ENCODE peak calls at places on chromosomes 3 and 15, in six cellular contexts. One of them, this sample, is unnamed.

GRCh38 chr3:70885636-70886035 is 573.2 kb upstream of the MDFIC2 start:
- DNase-seq in stimulated activated CD4-positive, alpha-beta T cell treated with anti-CD3 and anti-CD28 coated beads, Interleukin-15, amount 100 ng/mL, for 1 hour: no peak
- DNase-seq in stimulated activated CD8-positive, alpha-beta memory T cell treated with anti-CD3 and anti-CD28 coated beads, Interleukin-4, amount 100 ng/mL, for 48 hours: no peak
- DNase-seq in NAMALWA: no peak
- DNase-seq in activated T-cell treated with anti-CD3 and anti-CD28 coated beads for 1 hour: no peak
- DNase-seq in HTR-8/SVneo: no peak
- DNase-seq in this sample: no peak

GRCh38 chr15:27057904-27058645 is 87.1 kb downstream of the GABRG3 start:
- DNase-seq in stimulated activated CD4-positive, alpha-beta T cell treated with anti-CD3 and anti-CD28 coated beads, Interleukin-15, amount 100 ng/mL, for 1 hour: no peak
- DNase-seq in stimulated activated CD8-positive, alpha-beta memory T cell treated with anti-CD3 and anti-CD28 coated beads, Interleukin-4, amount 100 ng/mL, for 48 hours: no peak
- DNase-seq in NAMALWA: no peak
- DNase-seq in activated T-cell treated with anti-CD3 and anti-CD28 coated beads for 1 hour: no peak
- DNase-seq in HTR-8/SVneo: no peak
- DNase-seq in this sample: no peak

GRCh38 chr3:20321391-20322047 is 135.5 kb upstream of the SGO1 start:
- DNase-seq in stimulated activated CD4-positive, alpha-beta T cell treated with anti-CD3 and anti-CD28 coated beads, Interleukin-15, amount 100 ng/mL, for 1 hour: no peak
- DNase-seq in stimulated activated CD8-positive, alpha-beta memory T cell treated with anti-CD3 and anti-CD28 coated beads, Interleukin-4, amount 100 ng/mL, for 48 hours: no peak
- DNase-seq in NAMALWA: no peak
- DNase-seq in activated T-cell treated with anti-CD3 and anti-CD28 coated beads for 1 hour: no peak
- DNase-seq in HTR-8/SVneo: no peak
- DNase-seq in this sample: no peak

GRCh38 chr3:186107148-186108105 is 1.5 kb downstream of the ETV5 start:
- DNase-seq in stimulated activated CD4-positive, alpha-beta T cell treated with anti-CD3 and anti-CD28 coated beads, Interleukin-15, amount 100 ng/mL, for 1 hour: peak
- DNase-seq in stimulated activated CD8-positive, alpha-beta memory T cell treated with anti-CD3 and anti-CD28 coated beads, Interleukin-4, amount 100 ng/mL, for 48 hours: peak
- DNase-seq in NAMALWA: peak
- DNase-seq in activated T-cell treated with anti-CD3 and anti-CD28 coated beads for 1 hour: peak
- DNase-seq in HTR-8/SVneo: peak
- DNase-seq in this sample: peak

GRCh38 chr3:52128118-52128683 is 26.0 kb downstream of the POC1A start:
- DNase-seq in stimulated activated CD4-positive, alpha-beta T cell treated with anti-CD3 and anti-CD28 coated beads, Interleukin-15, amount 100 ng/mL, for 1 hour: no peak
- DNase-seq in stimulated activated CD8-positive, alpha-beta memory T cell treated with anti-CD3 and anti-CD28 coated beads, Interleukin-4, amount 100 ng/mL, for 48 hours: no peak
- DNase-seq in NAMALWA: no peak
- DNase-seq in activated T-cell treated with anti-CD3 and anti-CD28 coated beads for 1 hour: no peak
- DNase-seq in HTR-8/SVneo: peak
- DNase-seq in this sample: no peak

GRCh38 chr3:148646126-148646660 is 51.5 kb upstream of the AGTR1 start:
- DNase-seq in stimulated activated CD4-positive, alpha-beta T cell treated with anti-CD3 and anti-CD28 coated beads, Interleukin-15, amount 100 ng/mL, for 1 hour: no peak
- DNase-seq in stimulated activated CD8-positive, alpha-beta memory T cell treated with anti-CD3 and anti-CD28 coated beads, Interleukin-4, amount 100 ng/mL, for 48 hours: no peak
- DNase-seq in NAMALWA: no peak
- DNase-seq in activated T-cell treated with anti-CD3 and anti-CD28 coated beads for 1 hour: no peak
- DNase-seq in HTR-8/SVneo: no peak
- DNase-seq in this sample: no peak

GRCh38 chr15:43390723-43391122 is 19.8 kb downstream of the TUBGCP4 start:
- DNase-seq in stimulated activated CD4-positive, alpha-beta T cell treated with anti-CD3 and anti-CD28 coated beads, Interleukin-15, amount 100 ng/mL, for 1 hour: no peak
- DNase-seq in stimulated activated CD8-positive, alpha-beta memory T cell treated with anti-CD3 and anti-CD28 coated beads, Interleukin-4, amount 100 ng/mL, for 48 hours: no peak
- DNase-seq in NAMALWA: no peak
- DNase-seq in activated T-cell treated with anti-CD3 and anti-CD28 coated beads for 1 hour: no peak
- DNase-seq in HTR-8/SVneo: no peak
- DNase-seq in this sample: no peak

GRCh38 chr3:51445544-51446280 is 54.1 kb downstream of the DCAF1 start:
- DNase-seq in stimulated activated CD4-positive, alpha-beta T cell treated with anti-CD3 and anti-CD28 coated beads, Interleukin-15, amount 100 ng/mL, for 1 hour: no peak
- DNase-seq in stimulated activated CD8-positive, alpha-beta memory T cell treated with anti-CD3 and anti-CD28 coated beads, Interleukin-4, amount 100 ng/mL, for 48 hours: no peak
- DNase-seq in NAMALWA: no peak
- DNase-seq in activated T-cell treated with anti-CD3 and anti-CD28 coated beads for 1 hour: no peak
- DNase-seq in HTR-8/SVneo: no peak
- DNase-seq in this sample: no peak

GRCh38 chr3:65751123-65751700 is 287.5 kb downstream of the MAGI1 start:
- DNase-seq in stimulated activated CD4-positive, alpha-beta T cell treated with anti-CD3 and anti-CD28 coated beads, Interleukin-15, amount 100 ng/mL, for 1 hour: no peak
- DNase-seq in stimulated activated CD8-positive, alpha-beta memory T cell treated with anti-CD3 and anti-CD28 coated beads, Interleukin-4, amount 100 ng/mL, for 48 hours: peak
- DNase-seq in NAMALWA: peak
- DNase-seq in activated T-cell treated with anti-CD3 and anti-CD28 coated beads for 1 hour: no peak
- DNase-seq in HTR-8/SVneo: peak
- DNase-seq in this sample: no peak

GRCh38 chr15:82159922-82160321 is 102.6 kb downstream of the EFL1 start:
- DNase-seq in stimulated activated CD4-positive, alpha-beta T cell treated with anti-CD3 and anti-CD28 coated beads, Interleukin-15, amount 100 ng/mL, for 1 hour: no peak
- DNase-seq in stimulated activated CD8-positive, alpha-beta memory T cell treated with anti-CD3 and anti-CD28 coated beads, Interleukin-4, amount 100 ng/mL, for 48 hours: no peak
- DNase-seq in NAMALWA: no peak
- DNase-seq in activated T-cell treated with anti-CD3 and anti-CD28 coated beads for 1 hour: no peak
- DNase-seq in HTR-8/SVneo: peak
- DNase-seq in this sample: no peak

GRCh38 chr15:34642252-34642651 is 58.8 kb upstream of the GOLGA8B start:
- DNase-seq in stimulated activated CD4-positive, alpha-beta T cell treated with anti-CD3 and anti-CD28 coated beads, Interleukin-15, amount 100 ng/mL, for 1 hour: no peak
- DNase-seq in stimulated activated CD8-positive, alpha-beta memory T cell treated with anti-CD3 and anti-CD28 coated beads, Interleukin-4, amount 100 ng/mL, for 48 hours: no peak
- DNase-seq in NAMALWA: no peak
- DNase-seq in activated T-cell treated with anti-CD3 and anti-CD28 coated beads for 1 hour: no peak
- DNase-seq in HTR-8/SVneo: no peak
- DNase-seq in this sample: no peak

GRCh38 chr3:9627901-9628633 is 21.2 kb upstream of the MTMR14 start:
- DNase-seq in stimulated activated CD4-positive, alpha-beta T cell treated with anti-CD3 and anti-CD28 coated beads, Interleukin-15, amount 100 ng/mL, for 1 hour: no peak
- DNase-seq in stimulated activated CD8-positive, alpha-beta memory T cell treated with anti-CD3 and anti-CD28 coated beads, Interleukin-4, amount 100 ng/mL, for 48 hours: no peak
- DNase-seq in NAMALWA: no peak
- DNase-seq in activated T-cell treated with anti-CD3 and anti-CD28 coated beads for 1 hour: no peak
- DNase-seq in HTR-8/SVneo: no peak
- DNase-seq in this sample: no peak

GRCh38 chr3:77254967-77255831 is 215.3 kb downstream of the ROBO2 start:
- DNase-seq in stimulated activated CD4-positive, alpha-beta T cell treated with anti-CD3 and anti-CD28 coated beads, Interleukin-15, amount 100 ng/mL, for 1 hour: no peak
- DNase-seq in stimulated activated CD8-positive, alpha-beta memory T cell treated with anti-CD3 and anti-CD28 coated beads, Interleukin-4, amount 100 ng/mL, for 48 hours: no peak
- DNase-seq in NAMALWA: peak
- DNase-seq in activated T-cell treated with anti-CD3 and anti-CD28 coated beads for 1 hour: no peak
- DNase-seq in HTR-8/SVneo: peak
- DNase-seq in this sample: no peak

GRCh38 chr15:101810905-101811304 is 1.1 kb upstream of the OR4F15 start:
- DNase-seq in stimulated activated CD4-positive, alpha-beta T cell treated with anti-CD3 and anti-CD28 coated beads, Interleukin-15, amount 100 ng/mL, for 1 hour: no peak
- DNase-seq in stimulated activated CD8-positive, alpha-beta memory T cell treated with anti-CD3 and anti-CD28 coated beads, Interleukin-4, amount 100 ng/mL, for 48 hours: no peak
- DNase-seq in NAMALWA: peak
- DNase-seq in activated T-cell treated with anti-CD3 and anti-CD28 coated beads for 1 hour: no peak
- DNase-seq in HTR-8/SVneo: peak
- DNase-seq in this sample: no peak

GRCh38 chr3:55167586-55168317 is 239.9 kb upstream of the LRTM1 start:
- DNase-seq in stimulated activated CD4-positive, alpha-beta T cell treated with anti-CD3 and anti-CD28 coated beads, Interleukin-15, amount 100 ng/mL, for 1 hour: no peak
- DNase-seq in stimulated activated CD8-positive, alpha-beta memory T cell treated with anti-CD3 and anti-CD28 coated beads, Interleukin-4, amount 100 ng/mL, for 48 hours: no peak
- DNase-seq in NAMALWA: no peak
- DNase-seq in activated T-cell treated with anti-CD3 and anti-CD28 coated beads for 1 hour: no peak
- DNase-seq in HTR-8/SVneo: no peak
- DNase-seq in this sample: no peak

GRCh38 chr3:15858547-15859506 is 61.0 kb upstream of the ANKRD28 start:
- DNase-seq in stimulated activated CD4-positive, alpha-beta T cell treated with anti-CD3 and anti-CD28 coated beads, Interleukin-15, amount 100 ng/mL, for 1 hour: peak
- DNase-seq in stimulated activated CD8-positive, alpha-beta memory T cell treated with anti-CD3 and anti-CD28 coated beads, Interleukin-4, amount 100 ng/mL, for 48 hours: peak
- DNase-seq in NAMALWA: peak
- DNase-seq in activated T-cell treated with anti-CD3 and anti-CD28 coated beads for 1 hour: peak
- DNase-seq in HTR-8/SVneo: no peak
- DNase-seq in this sample: peak

GRCh38 chr15:28977377-28978010 is 91.7 kb downstream of the APBA2 start:
- DNase-seq in stimulated activated CD4-positive, alpha-beta T cell treated with anti-CD3 and anti-CD28 coated beads, Interleukin-15, amount 100 ng/mL, for 1 hour: no peak
- DNase-seq in stimulated activated CD8-positive, alpha-beta memory T cell treated with anti-CD3 and anti-CD28 coated beads, Interleukin-4, amount 100 ng/mL, for 48 hours: peak
- DNase-seq in NAMALWA: no peak
- DNase-seq in activated T-cell treated with anti-CD3 and anti-CD28 coated beads for 1 hour: no peak
- DNase-seq in HTR-8/SVneo: peak
- DNase-seq in this sample: peak

GRCh38 chr15:88257311-88257901 is 867 bp upstream of the NTRK3 start:
- DNase-seq in stimulated activated CD4-positive, alpha-beta T cell treated with anti-CD3 and anti-CD28 coated beads, Interleukin-15, amount 100 ng/mL, for 1 hour: no peak
- DNase-seq in stimulated activated CD8-positive, alpha-beta memory T cell treated with anti-CD3 and anti-CD28 coated beads, Interleukin-4, amount 100 ng/mL, for 48 hours: no peak
- DNase-seq in NAMALWA: no peak
- DNase-seq in activated T-cell treated with anti-CD3 and anti-CD28 coated beads for 1 hour: no peak
- DNase-seq in HTR-8/SVneo: no peak
- DNase-seq in this sample: no peak

GRCh38 chr3:41508063-41508696 is 308.9 kb downstream of the CTNNB1 start:
- DNase-seq in stimulated activated CD4-positive, alpha-beta T cell treated with anti-CD3 and anti-CD28 coated beads, Interleukin-15, amount 100 ng/mL, for 1 hour: no peak
- DNase-seq in stimulated activated CD8-positive, alpha-beta memory T cell treated with anti-CD3 and anti-CD28 coated beads, Interleukin-4, amount 100 ng/mL, for 48 hours: no peak
- DNase-seq in NAMALWA: peak
- DNase-seq in activated T-cell treated with anti-CD3 and anti-CD28 coated beads for 1 hour: no peak
- DNase-seq in HTR-8/SVneo: no peak
- DNase-seq in this sample: no peak

GRCh38 chr15:60406513-60407124 is 8.8 kb upstream of the ANXA2 start:
- DNase-seq in stimulated activated CD4-positive, alpha-beta T cell treated with anti-CD3 and anti-CD28 coated beads, Interleukin-15, amount 100 ng/mL, for 1 hour: no peak
- DNase-seq in stimulated activated CD8-positive, alpha-beta memory T cell treated with anti-CD3 and anti-CD28 coated beads, Interleukin-4, amount 100 ng/mL, for 48 hours: no peak
- DNase-seq in NAMALWA: no peak
- DNase-seq in activated T-cell treated with anti-CD3 and anti-CD28 coated beads for 1 hour: no peak
- DNase-seq in HTR-8/SVneo: no peak
- DNase-seq in this sample: no peak

GRCh38 chr3:104206925-104207324 is 1159.8 kb upstream of the ALCAM start:
- DNase-seq in stimulated activated CD4-positive, alpha-beta T cell treated with anti-CD3 and anti-CD28 coated beads, Interleukin-15, amount 100 ng/mL, for 1 hour: no peak
- DNase-seq in stimulated activated CD8-positive, alpha-beta memory T cell treated with anti-CD3 and anti-CD28 coated beads, Interleukin-4, amount 100 ng/mL, for 48 hours: no peak
- DNase-seq in NAMALWA: no peak
- DNase-seq in activated T-cell treated with anti-CD3 and anti-CD28 coated beads for 1 hour: no peak
- DNase-seq in HTR-8/SVneo: no peak
- DNase-seq in this sample: no peak

GRCh38 chr3:38985581-38985980 is 66.2 kb downstream of the SCN11A start:
- DNase-seq in stimulated activated CD4-positive, alpha-beta T cell treated with anti-CD3 and anti-CD28 coated beads, Interleukin-15, amount 100 ng/mL, for 1 hour: no peak
- DNase-seq in stimulated activated CD8-positive, alpha-beta memory T cell treated with anti-CD3 and anti-CD28 coated beads, Interleukin-4, amount 100 ng/mL, for 48 hours: no peak
- DNase-seq in NAMALWA: no peak
- DNase-seq in activated T-cell treated with anti-CD3 and anti-CD28 coated beads for 1 hour: no peak
- DNase-seq in HTR-8/SVneo: no peak
- DNase-seq in this sample: no peak

GRCh38 chr15:33194704-33195261 is at the start of gene FMN1:
- DNase-seq in stimulated activated CD4-positive, alpha-beta T cell treated with anti-CD3 and anti-CD28 coated beads, Interleukin-15, amount 100 ng/mL, for 1 hour: peak
- DNase-seq in stimulated activated CD8-positive, alpha-beta memory T cell treated with anti-CD3 and anti-CD28 coated beads, Interleukin-4, amount 100 ng/mL, for 48 hours: peak
- DNase-seq in NAMALWA: peak
- DNase-seq in activated T-cell treated with anti-CD3 and anti-CD28 coated beads for 1 hour: peak
- DNase-seq in HTR-8/SVneo: peak
- DNase-seq in this sample: peak

GRCh38 chr15:28969511-28970085 is 83.8 kb downstream of the APBA2 start:
- DNase-seq in stimulated activated CD4-positive, alpha-beta T cell treated with anti-CD3 and anti-CD28 coated beads, Interleukin-15, amount 100 ng/mL, for 1 hour: no peak
- DNase-seq in stimulated activated CD8-positive, alpha-beta memory T cell treated with anti-CD3 and anti-CD28 coated beads, Interleukin-4, amount 100 ng/mL, for 48 hours: no peak
- DNase-seq in NAMALWA: no peak
- DNase-seq in activated T-cell treated with anti-CD3 and anti-CD28 coated beads for 1 hour: no peak
- DNase-seq in HTR-8/SVneo: no peak
- DNase-seq in this sample: peak

GRCh38 chr3:186352369-186352768 is 9.7 kb downstream of the DGKG start:
- DNase-seq in stimulated activated CD4-positive, alpha-beta T cell treated with anti-CD3 and anti-CD28 coated beads, Interleukin-15, amount 100 ng/mL, for 1 hour: no peak
- DNase-seq in stimulated activated CD8-positive, alpha-beta memory T cell treated with anti-CD3 and anti-CD28 coated beads, Interleukin-4, amount 100 ng/mL, for 48 hours: no peak
- DNase-seq in NAMALWA: no peak
- DNase-seq in activated T-cell treated with anti-CD3 and anti-CD28 coated beads for 1 hour: no peak
- DNase-seq in HTR-8/SVneo: no peak
- DNase-seq in this sample: no peak

GRCh38 chr3:184380210-184380626 is 364 bp downstream of the CHRD start:
- DNase-seq in stimulated activated CD4-positive, alpha-beta T cell treated with anti-CD3 and anti-CD28 coated beads, Interleukin-15, amount 100 ng/mL, for 1 hour: no peak
- DNase-seq in stimulated activated CD8-positive, alpha-beta memory T cell treated with anti-CD3 and anti-CD28 coated beads, Interleukin-4, amount 100 ng/mL, for 48 hours: no peak
- DNase-seq in NAMALWA: no peak
- DNase-seq in activated T-cell treated with anti-CD3 and anti-CD28 coated beads for 1 hour: no peak
- DNase-seq in HTR-8/SVneo: peak
- DNase-seq in this sample: no peak

GRCh38 chr3:108946292-108947290 is 7.1 kb downstream of the GUCA1C start:
- DNase-seq in stimulated activated CD4-positive, alpha-beta T cell treated with anti-CD3 and anti-CD28 coated beads, Interleukin-15, amount 100 ng/mL, for 1 hour: no peak
- DNase-seq in stimulated activated CD8-positive, alpha-beta memory T cell treated with anti-CD3 and anti-CD28 coated beads, Interleukin-4, amount 100 ng/mL, for 48 hours: no peak
- DNase-seq in NAMALWA: no peak
- DNase-seq in activated T-cell treated with anti-CD3 and anti-CD28 coated beads for 1 hour: no peak
- DNase-seq in HTR-8/SVneo: peak
- DNase-seq in this sample: no peak

GRCh38 chr3:193941486-193941885 is 194.5 kb upstream of the HES1 start:
- DNase-seq in stimulated activated CD4-positive, alpha-beta T cell treated with anti-CD3 and anti-CD28 coated beads, Interleukin-15, amount 100 ng/mL, for 1 hour: no peak
- DNase-seq in stimulated activated CD8-positive, alpha-beta memory T cell treated with anti-CD3 and anti-CD28 coated beads, Interleukin-4, amount 100 ng/mL, for 48 hours: no peak
- DNase-seq in NAMALWA: no peak
- DNase-seq in activated T-cell treated with anti-CD3 and anti-CD28 coated beads for 1 hour: no peak
- DNase-seq in HTR-8/SVneo: no peak
- DNase-seq in this sample: no peak

GRCh38 chr3:183954875-183955274 is 62.8 kb downstream of the ABCC5 start:
- DNase-seq in stimulated activated CD4-positive, alpha-beta T cell treated with anti-CD3 and anti-CD28 coated beads, Interleukin-15, amount 100 ng/mL, for 1 hour: no peak
- DNase-seq in stimulated activated CD8-positive, alpha-beta memory T cell treated with anti-CD3 and anti-CD28 coated beads, Interleukin-4, amount 100 ng/mL, for 48 hours: no peak
- DNase-seq in NAMALWA: no peak
- DNase-seq in activated T-cell treated with anti-CD3 and anti-CD28 coated beads for 1 hour: no peak
- DNase-seq in HTR-8/SVneo: no peak
- DNase-seq in this sample: no peak

GRCh38 chr3:149315694-149316093 is 17.7 kb downstream of the TM4SF18 start:
- DNase-seq in stimulated activated CD4-positive, alpha-beta T cell treated with anti-CD3 and anti-CD28 coated beads, Interleukin-15, amount 100 ng/mL, for 1 hour: no peak
- DNase-seq in stimulated activated CD8-positive, alpha-beta memory T cell treated with anti-CD3 and anti-CD28 coated beads, Interleukin-4, amount 100 ng/mL, for 48 hours: no peak
- DNase-seq in NAMALWA: no peak
- DNase-seq in activated T-cell treated with anti-CD3 and anti-CD28 coated beads for 1 hour: no peak
- DNase-seq in HTR-8/SVneo: no peak
- DNase-seq in this sample: no peak

GRCh38 chr3:173404156-173404555 is 6.6 kb downstream of the NLGN1 start:
- DNase-seq in stimulated activated CD4-positive, alpha-beta T cell treated with anti-CD3 and anti-CD28 coated beads, Interleukin-15, amount 100 ng/mL, for 1 hour: no peak
- DNase-seq in stimulated activated CD8-positive, alpha-beta memory T cell treated with anti-CD3 and anti-CD28 coated beads, Interleukin-4, amount 100 ng/mL, for 48 hours: no peak
- DNase-seq in NAMALWA: no peak
- DNase-seq in activated T-cell treated with anti-CD3 and anti-CD28 coated beads for 1 hour: no peak
- DNase-seq in HTR-8/SVneo: no peak
- DNase-seq in this sample: no peak

GRCh38 chr15:74306801-74307217 is 60.6 kb downstream of the CYP11A1 start:
- DNase-seq in stimulated activated CD4-positive, alpha-beta T cell treated with anti-CD3 and anti-CD28 coated beads, Interleukin-15, amount 100 ng/mL, for 1 hour: no peak
- DNase-seq in stimulated activated CD8-positive, alpha-beta memory T cell treated with anti-CD3 and anti-CD28 coated beads, Interleukin-4, amount 100 ng/mL, for 48 hours: no peak
- DNase-seq in NAMALWA: no peak
- DNase-seq in activated T-cell treated with anti-CD3 and anti-CD28 coated beads for 1 hour: no peak
- DNase-seq in HTR-8/SVneo: no peak
- DNase-seq in this sample: no peak

GRCh38 chr3:146087121-146087520 is 73.9 kb downstream of the PLOD2 start:
- DNase-seq in stimulated activated CD4-positive, alpha-beta T cell treated with anti-CD3 and anti-CD28 coated beads, Interleukin-15, amount 100 ng/mL, for 1 hour: no peak
- DNase-seq in stimulated activated CD8-positive, alpha-beta memory T cell treated with anti-CD3 and anti-CD28 coated beads, Interleukin-4, amount 100 ng/mL, for 48 hours: no peak
- DNase-seq in NAMALWA: no peak
- DNase-seq in activated T-cell treated with anti-CD3 and anti-CD28 coated beads for 1 hour: no peak
- DNase-seq in HTR-8/SVneo: no peak
- DNase-seq in this sample: no peak

This sample was measured in activated CD8-positive, alpha-beta memory T cell treated with anti-CD3 and anti-CD28 coated beads for 24 hours.